ENCODE peak calls at places on chromosomes 12 and 14, in ten cellular contexts. F is adrenal gland, G is HCT116, Z is stomach, Y is uterus, L is esophagus squamous epithelium, H is H1, R is IMR-90, I is heart left ventricle, V is A549. X is an unnamed sample. For H3K4me1, the result is how much of the 10 kb centered on the place peaks cover.

GRCh38 chr12:125395583-125396215 is 330.5 kb downstream of the AACS start:
- DNase-seq in Y (no peak), G (no peak), H (no peak), L (no peak), V (peak), R (no peak), F (no peak), Z (no peak), I (no peak), X (no peak)

GRCh38 chr12:128807161-128807724 is 16.5 kb downstream of the SLC15A4 start:
- DNase-seq in F (peak), G (no peak), Y (no peak), H (no peak), Z (no peak), R (no peak), L (no peak), V (no peak), I (no peak), X (no peak)

GRCh38 chr14:50260511-50260910 is 29.1 kb upstream of the SOS2 start:
- DNase-seq in R (peak), Z (no peak), H (no peak), Y (no peak), V (peak), L (no peak), G (peak), I (no peak), F (peak), X (no peak)

GRCh38 chr12:51954465-51955361 is 3.2 kb downstream of the ACVR1B start:
- DNase-seq in L (no peak), F (no peak), V (peak), H (no peak), Z (peak), Y (no peak), I (no peak), G (no peak), R (no peak), X (no peak)

GRCh38 chr12:68900241-68900640 is 32.7 kb downstream of the CPM start:
- DNase-seq in Z (no peak), V (no peak), H (no peak), R (no peak), L (no peak), G (no peak), F (no peak), Y (no peak), I (no peak), X (no peak)

GRCh38 chr12:121812921-121813896 is 9.4 kb downstream of the SETD1B start:
- DNase-seq in Y (no peak), H (no peak), V (no peak), Z (peak), G (no peak), R (no peak), F (no peak), L (no peak), I (no peak), X (peak)

GRCh38 chr14:23009483-23009938 is 432 bp downstream of the C14orf93 start:
- DNase-seq in L (no peak), H (no peak), I (no peak), Z (no peak), G (no peak), V (no peak), Y (no peak), R (no peak), F (no peak), X (no peak)

GRCh38 chr14:82084813-82085212 is 551.2 kb upstream of the SEL1L start:
- DNase-seq in Z (no peak), R (no peak), I (no peak), V (no peak), G (no peak), Y (no peak), L (no peak), F (no peak), H (no peak), X (no peak)

GRCh38 chr12:124771462-124772361 is 92.0 kb downstream of the SCARB1 start:
- DNase-seq in Z (peak), Y (peak), V (peak), L (no peak), F (peak), R (peak), G (peak), I (peak), H (peak), X (peak)

GRCh38 chr12:116955382-116956021 is 44.8 kb downstream of the FBXW8 start:
- DNase-seq in F (no peak), R (peak), Y (no peak), L (no peak), H (no peak), I (no peak), G (peak), V (peak), Z (peak), X (no peak)

DNA sequence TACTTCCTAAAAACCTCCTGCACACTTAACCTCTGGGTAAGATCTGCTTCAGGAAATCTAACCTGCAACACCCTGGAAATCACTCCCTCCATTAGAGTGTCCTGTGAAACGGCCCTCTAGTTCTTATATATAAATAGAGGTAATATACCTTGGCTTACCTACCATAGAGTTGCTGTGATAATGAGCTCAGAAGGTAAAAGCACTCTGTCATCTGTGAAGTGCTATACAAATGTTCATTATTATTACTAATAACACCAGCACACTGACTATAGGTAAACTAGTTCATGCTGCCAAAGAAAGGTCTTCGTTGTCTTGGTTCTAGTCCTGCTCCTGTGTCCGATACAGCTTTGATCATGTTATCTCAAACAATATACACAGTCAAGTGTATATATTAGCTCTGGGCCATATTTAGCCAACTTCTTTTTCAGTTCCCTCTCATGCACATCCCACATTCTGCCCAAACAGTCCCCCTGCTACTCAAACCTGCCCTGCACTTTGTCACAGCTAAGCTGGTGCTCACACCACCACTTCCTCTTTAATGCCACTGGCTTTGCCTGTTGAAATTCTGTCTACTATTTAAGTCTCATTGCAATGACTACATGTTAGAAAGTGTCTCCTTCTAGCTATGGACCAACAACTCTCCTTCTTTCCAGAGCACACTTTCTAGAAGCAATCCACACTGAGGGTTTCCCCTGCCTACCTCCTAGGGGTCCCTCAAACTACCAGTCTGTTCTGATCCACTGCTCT is 5.1 kb downstream of the E2F7 start:
- DNase-seq in L (no peak), H (no peak), V (no peak), I (no peak), Z (no peak), Y (no peak), R (no peak), G (no peak), F (no peak), X (no peak)
- TF ChIP-seq POLR2A in L (no peak), H (no peak), V (no peak), I (no peak), Z (no peak), Y (no peak), R (no peak), G (no peak), F (no peak), X (no peak)

GRCh38 chr12:99983721-99984258 is 946 bp downstream of the ANKS1B start:
- DNase-seq in V (peak), I (no peak), R (no peak), Z (no peak), L (no peak), H (peak), Y (peak), G (no peak), F (no peak), X (no peak)
- H3K4me3 ChIP-seq in V (peak), I (peak), R (no peak), Z (peak), L (peak), H (peak), Y (peak), G (no peak), F (peak), X (peak)

GRCh38 chr12:92619026-92619425 is 83.8 kb upstream of the PLEKHG7 start:
- DNase-seq in Z (no peak), G (no peak), I (no peak), V (no peak), F (no peak), R (no peak), L (no peak), H (no peak), Y (no peak), X (no peak)
- H3K4me1 ChIP-seq in Z (under half), G (under half), I (under half), V (under half), F (under half), R (under half), L (under half), H (under half), Y (under half), X (under half)

GRCh38 chr14:21070610-21071224 is 613 bp downstream of the ARHGEF40 start:
- DNase-seq in G (no peak), F (peak), L (no peak), V (no peak), Y (peak), I (peak), R (peak), Z (no peak), H (peak), X (peak)

GRCh38 chr14:21071225-21072041 is 1.3 kb downstream of the ARHGEF40 start:
- DNase-seq in F (peak), V (peak), R (peak), Y (peak), H (no peak), L (no peak), Z (peak), G (no peak), I (peak), X (peak)

GRCh38 chr14:21072781-21073339 is 2.8 kb downstream of the ARHGEF40 start:
- DNase-seq in R (no peak), V (no peak), G (no peak), Y (no peak), L (no peak), I (no peak), F (no peak), H (no peak), Z (peak), X (no peak)

GRCh38 chr14:21073921-21074320 is 3.8 kb downstream of the ARHGEF40 start:
- DNase-seq in G (no peak), R (no peak), F (no peak), Z (no peak), H (no peak), Y (no peak), L (no peak), V (no peak), I (no peak), X (no peak)

GRCh38 chr14:21072102-21072501 is 2.0 kb downstream of the ARHGEF40 start:
- DNase-seq in Z (no peak), R (peak), I (no peak), V (no peak), F (peak), Y (no peak), L (no peak), G (no peak), H (no peak), X (no peak)
- TF ChIP-seq POLR2A in Z (no peak), R (no peak), I (peak), V (no peak), F (no peak), Y (no peak), L (no peak), G (no peak), H (no peak), X (no peak)

DNA sequence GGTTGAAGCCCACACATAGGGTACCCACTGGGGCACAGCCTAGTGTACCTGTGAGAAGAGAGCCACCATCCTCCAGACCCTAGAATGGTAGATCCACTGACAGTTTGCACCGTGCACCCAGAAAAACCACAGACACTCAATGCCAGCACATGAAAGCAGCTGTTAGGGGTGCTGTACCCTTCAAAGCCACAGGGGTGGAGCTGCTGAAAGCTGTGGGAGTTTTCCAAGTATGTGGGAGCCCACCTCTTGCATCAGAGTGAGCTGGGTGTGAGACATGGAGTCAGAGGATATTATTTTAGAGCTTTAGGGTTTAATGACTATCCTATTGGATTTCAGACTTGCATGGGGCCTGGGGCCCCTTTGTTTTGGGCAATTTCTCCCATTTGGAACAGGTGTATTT is 30.5 kb downstream of the TSPAN19 start:
- DNase-seq in G (no peak), H (no peak), F (no peak), V (no peak), I (no peak), L (no peak), Y (no peak), Z (no peak), R (no peak), X (no peak)
- H3K4me3 ChIP-seq in G (no peak), H (no peak), F (no peak), V (no peak), I (no peak), L (no peak), Y (no peak), Z (no peak), R (no peak), X (no peak)

GRCh38 chr12:67647547-67648305 is 819 bp upstream of the DYRK2 start:
- DNase-seq in I (peak), Z (peak), H (peak), F (peak), V (peak), L (no peak), Y (peak), R (peak), G (peak), X (peak)
- H3K4me1 ChIP-seq in I (under half), Z (under half), H (under half), F (under half), V (under half), L (half or more), Y (under half), R (under half), G (under half), X (under half)

DNA sequence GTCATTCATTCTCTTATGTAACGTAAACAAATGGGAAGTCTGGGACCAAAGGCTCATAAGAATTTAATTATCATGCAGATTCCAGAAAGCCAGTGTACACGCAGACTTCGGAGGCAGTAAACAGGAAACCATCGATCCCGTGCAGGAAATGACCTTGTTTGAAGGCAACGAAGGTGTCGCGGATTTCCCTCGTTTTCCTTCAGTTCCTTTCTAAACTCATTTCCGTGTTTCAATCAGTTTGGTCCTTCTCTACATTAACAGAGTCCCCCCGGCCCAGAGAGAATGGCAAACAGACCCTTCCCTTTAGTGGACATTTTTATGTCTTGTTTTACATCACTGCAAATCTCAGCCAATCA is 6.3 kb upstream of the FOXJ2 start:
- DNase-seq in H (no peak), R (no peak), L (no peak), Z (no peak), F (no peak), V (no peak), I (no peak), Y (no peak), G (no peak), X (no peak)
- TF ChIP-seq POLR2A in H (no peak), R (no peak), L (peak), Z (no peak), F (peak), V (no peak), I (peak), Y (no peak), G (no peak), X (peak)

GRCh38 chr12:76866726-76867125 is 12.1 kb downstream of the CSRP2 start:
- DNase-seq in L (no peak), G (no peak), F (no peak), V (no peak), R (peak), Z (no peak), I (no peak), H (no peak), Y (no peak), X (no peak)

GRCh38 chr12:76863005-76863670 is 15.7 kb downstream of the CSRP2 start:
- DNase-seq in G (no peak), R (peak), V (no peak), F (no peak), I (no peak), H (no peak), Z (no peak), Y (no peak), L (no peak), X (peak)

GRCh38 chr12:76864791-76865400 is 13.9 kb downstream of the CSRP2 start:
- DNase-seq in V (no peak), I (no peak), L (no peak), Y (no peak), H (no peak), G (no peak), F (no peak), Z (no peak), R (peak), X (no peak)

GRCh38 chr12:76866146-76866545 is 12.7 kb downstream of the CSRP2 start:
- DNase-seq in I (no peak), R (no peak), F (no peak), Y (no peak), H (no peak), L (no peak), V (no peak), G (no peak), Z (no peak), X (no peak)

DNA sequence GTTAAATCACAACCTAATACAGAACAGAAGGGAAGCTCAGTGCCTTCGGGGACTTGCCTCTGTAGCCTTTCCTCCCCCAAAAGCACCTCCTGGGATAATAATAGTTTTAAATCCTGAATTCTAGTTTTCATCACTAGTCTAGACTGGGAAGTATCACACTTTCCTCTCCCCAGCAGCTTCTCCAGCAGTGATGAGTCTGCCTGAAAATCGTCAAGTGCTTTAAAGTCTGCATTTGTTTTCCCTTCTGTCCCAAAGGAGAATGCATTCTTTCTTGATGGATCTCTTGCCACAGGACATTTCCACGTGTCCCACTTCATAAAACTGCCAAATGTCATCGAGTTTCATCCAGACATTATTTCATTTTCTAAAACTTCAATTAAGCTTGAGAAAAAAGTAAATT is 15.0 kb downstream of the CSRP2 start:
- DNase-seq in I (no peak), R (peak), H (no peak), V (no peak), Y (no peak), F (no peak), L (no peak), Z (no peak), G (no peak), X (no peak)
- H3K4me3 ChIP-seq in I (no peak), R (no peak), H (no peak), V (no peak), Y (no peak), F (no peak), L (no peak), Z (no peak), G (no peak), X (no peak)

X was measured in right lobe of liver.